ENCODE peak calls at places on chromosomes 7 and 10, in five cellular contexts. T is hepatocyte, X is mesothelial cell of epicardium, V is A549, N is foreskin fibroblast. R is an unnamed sample.

GRCh38 chr7:106598663-106599342 is 62.2 kb downstream of the CCDC71L start:
- DNase-seq in X (no peak), V (peak), N (peak), T (peak), R (peak)

GRCh38 chr7:55250313-55250712 is 114.8 kb upstream of the LANCL2 start:
- DNase-seq in X (no peak), V (peak), T (peak), N (no peak), R (no peak)

GRCh38 chr7:158165711-158166110 is 421.9 kb downstream of the PTPRN2 start:
- DNase-seq in T (no peak), X (no peak), N (no peak), V (no peak), R (no peak)

GRCh38 chr7:45118830-45119452 is 7.4 kb upstream of the TBRG4 start:
- DNase-seq in X (no peak), N (no peak), V (no peak), T (no peak), R (no peak)

GRCh38 chr10:33410096-33410859 is 75.8 kb upstream of the NRP1 start:
- DNase-seq in N (peak), V (no peak), X (no peak), T (no peak), R (no peak)

GRCh38 chr7:120554960-120555571 is 282.1 kb downstream of the KCND2 start:
- DNase-seq in V (peak), T (peak), N (peak), X (peak), R (peak)

GRCh38 chr10:126397640-126398382 is 9.5 kb upstream of the ADAM12 start:
- DNase-seq in N (peak), T (no peak), V (peak), X (no peak), R (no peak)

GRCh38 chr10:74189999-74190421 is 39.0 kb downstream of the ADK start:
- DNase-seq in T (peak), X (no peak), V (peak), N (peak), R (no peak)

GRCh38 chr10:3418901-3419300 is 246.3 kb upstream of the PITRM1 start:
- DNase-seq in T (no peak), X (no peak), V (no peak), N (no peak), R (no peak)

GRCh38 chr7:70634610-70635068 is 497.3 kb upstream of the GALNT17 start:
- DNase-seq in N (peak), T (no peak), X (no peak), V (no peak), R (no peak)

GRCh38 chr10:125177641-125178640 is 17.6 kb upstream of the CTBP2 start:
- DNase-seq in V (no peak), N (no peak), X (no peak), T (no peak), R (no peak)

GRCh38 chr7:46682841-46683624 is 762.0 kb upstream of the IGFBP3 start:
- DNase-seq in X (no peak), V (no peak), T (no peak), N (peak), R (no peak)

GRCh38 chr10:118968071-118968470 is 61.4 kb upstream of the NANOS1 start:
- DNase-seq in T (no peak), X (no peak), N (no peak), V (no peak), R (no peak)

GRCh38 chr10:71597821-71598498 is 121.6 kb downstream of the C10orf105 start:
- DNase-seq in X (no peak), N (peak), T (no peak), V (no peak), R (no peak)

GRCh38 chr10:36677170-36677768 is 448.1 kb upstream of the ANKRD30A start:
- DNase-seq in N (peak), T (no peak), V (no peak), X (no peak), R (no peak)

GRCh38 chr7:130153251-130153908 is 51.8 kb downstream of the TMEM209 start:
- DNase-seq in V (no peak), N (no peak), X (no peak), T (no peak), R (no peak)

GRCh38 chr7:148717266-148717793 is 18.6 kb downstream of the CUL1 start:
- DNase-seq in X (no peak), V (no peak), N (no peak), T (no peak), R (no peak)

GRCh38 chr7:150858236-150859197 is 6.2 kb downstream of the AOC1 start:
- DNase-seq in X (no peak), N (no peak), V (no peak), T (no peak), R (no peak)

GRCh38 chr10:32929634-32930033 is 28.4 kb downstream of the ITGB1 start:
- DNase-seq in X (no peak), N (no peak), V (no peak), T (no peak), R (no peak)

GRCh38 chr7:70334883-70335282 is 736.6 kb downstream of the AUTS2 start:
- DNase-seq in T (no peak), V (no peak), X (no peak), N (no peak), R (no peak)

GRCh38 chr7:149787428-149788299 is 14.3 kb upstream of the ZNF467 start:
- DNase-seq in X (no peak), T (no peak), V (peak), N (no peak), R (no peak)

GRCh38 chr7:158782638-158783490 is 46.4 kb downstream of the ESYT2 start:
- DNase-seq in X (no peak), V (peak), N (peak), T (peak), R (no peak)

GRCh38 chr7:134829381-134829986 is 50.0 kb downstream of the CALD1 start:
- DNase-seq in V (no peak), T (no peak), N (no peak), X (no peak), R (no peak)

GRCh38 chr10:109914966-109915365 is 8.3 kb downstream of the XPNPEP1 start:
- DNase-seq in X (no peak), N (peak), V (peak), T (peak), R (no peak)

GRCh38 chr10:71434760-71435394 is 38.2 kb downstream of the CDH23 start:
- DNase-seq in T (no peak), X (no peak), V (no peak), N (no peak), R (no peak)

GRCh38 chr7:151693140-151693539 is 173.4 kb upstream of the RHEB start:
- DNase-seq in X (no peak), T (no peak), V (no peak), N (no peak), R (no peak)

GRCh38 chr10:3485287-3485686 is 299.7 kb downstream of the KLF6 start:
- DNase-seq in X (no peak), V (no peak), N (no peak), T (no peak), R (no peak)

GRCh38 chr7:42790196-42790595 is 121.7 kb downstream of the C7orf25 start:
- DNase-seq in X (no peak), N (peak), T (no peak), V (no peak), R (no peak)

GRCh38 chr10:71622656-71623055 is 96.9 kb downstream of the C10orf105 start:
- DNase-seq in X (no peak), T (no peak), N (no peak), V (no peak), R (no peak)

GRCh38 chr10:86872757-86873156 is 84.7 kb downstream of the MMRN2 start:
- DNase-seq in X (no peak), T (no peak), N (peak), V (no peak), R (no peak)

GRCh38 chr10:102859911-102860310 is 5.9 kb downstream of the BORCS7 start:
- DNase-seq in T (no peak), V (no peak), X (no peak), N (no peak), R (no peak)

GRCh38 chr7:25669300-25669781 is 441.1 kb upstream of the NPVF start:
- DNase-seq in N (no peak), T (no peak), V (no peak), X (no peak), R (no peak)

GRCh38 chr7:139750459-139751095 is 27.2 kb downstream of the HIPK2 start:
- DNase-seq in N (no peak), V (no peak), X (no peak), T (no peak), R (no peak)

GRCh38 chr10:4635883-4636282 is 190.1 kb upstream of the AKR1E2 start:
- DNase-seq in X (no peak), T (no peak), V (no peak), N (no peak), R (no peak)

GRCh38 chr7:157676001-157676400 is 339.2 kb downstream of the DNAJB6 start:
- DNase-seq in T (no peak), N (no peak), X (no peak), V (no peak), R (no peak)

GRCh38 chr7:47451851-47452205 is 130.1 kb downstream of the TNS3 start:
- DNase-seq in T (no peak), V (no peak), N (peak), X (no peak), R (no peak)

GRCh38 chr10:11921800-11922387 is 98.7 kb downstream of the PROSER2 start:
- DNase-seq in V (no peak), T (no peak), N (no peak), X (no peak), R (no peak)

GRCh38 chr7:91683823-91684222 is 196.7 kb downstream of the MTERF1 start:
- DNase-seq in T (no peak), V (no peak), N (peak), X (no peak), R (no peak)

GRCh38 chr7:38704041-38704547 is 72.9 kb upstream of the AMPH start:
- DNase-seq in T (no peak), N (no peak), V (no peak), X (no peak), R (no peak)

GRCh38 chr7:101156277-101156676 is 2.0 kb downstream of the AP1S1 start:
- DNase-seq in N (no peak), T (no peak), V (no peak), X (no peak), R (no peak)
- TF ChIP-seq CTCF in N (peak), T (no peak), V (no peak), X (no peak), R (peak)

GRCh38 chr10:121974535-121975294 is at the start of gene NSMCE4A:
- DNase-seq in X (peak), T (peak), V (peak), N (peak), R (peak)
- TF ChIP-seq CTCF in X (no peak), T (no peak), V (peak), N (peak), R (peak)

GRCh38 chr7:128869138-128869943 is 6.7 kb downstream of the ATP6V1F start:
- DNase-seq in T (peak), V (peak), X (no peak), N (peak), R (peak)
- TF ChIP-seq CTCF in T (no peak), V (peak), X (no peak), N (peak), R (no peak)

GRCh38 chr10:114244126-114244525 is 5.1 kb downstream of the VWA2 start:
- DNase-seq in T (no peak), V (no peak), X (no peak), N (no peak), R (no peak)

GRCh38 chr10:114242235-114242634 is 3.2 kb downstream of the VWA2 start:
- DNase-seq in T (no peak), N (no peak), V (no peak), X (no peak), R (no peak)

GRCh38 chr10:114243661-114244060 is 4.6 kb downstream of the VWA2 start:
- DNase-seq in T (no peak), N (no peak), V (no peak), X (no peak), R (no peak)

GRCh38 chr10:114239994-114240345 is 916 bp downstream of the VWA2 start:
- DNase-seq in T (no peak), N (no peak), V (no peak), X (no peak), R (peak)

GRCh38 chr10:114239117-114239993 is at the start of gene VWA2:
- DNase-seq in X (peak), T (peak), N (no peak), V (peak), R (peak)
- TF ChIP-seq CTCF in X (no peak), T (peak), N (no peak), V (no peak), R (peak)

R was measured in progenitor cell of endocrine pancreas.